ENCODE peak calls at places on chromosomes 3 and 15, in eight cellular contexts. One of them, this sample, is unnamed.

GRCh38 chr3:176595307-176595706 is 602.0 kb downstream of the TBL1XR1 start:
- DNase-seq in Peyer's patch: no peak
- DNase-seq in CD8-positive, alpha-beta T cell: no peak
- DNase-seq in nephron progenitor cell: no peak
- DNase-seq in glutamatergic neuron: no peak
- DNase-seq in lower leg skin: no peak
- DNase-seq in left ventricle myocardium inferior: no peak
- DNase-seq in mucosa of descending colon: no peak
- DNase-seq in this sample: no peak

GRCh38 chr3:8617921-8618320 is 26.7 kb downstream of the SSUH2 start:
- DNase-seq in lower leg skin: no peak
- DNase-seq in Peyer's patch: no peak
- DNase-seq in mucosa of descending colon: no peak
- DNase-seq in nephron progenitor cell: no peak
- DNase-seq in left ventricle myocardium inferior: no peak
- DNase-seq in glutamatergic neuron: no peak
- DNase-seq in CD8-positive, alpha-beta T cell: no peak
- DNase-seq in this sample: no peak

GRCh38 chr15:39998511-39998910 is 40.5 kb downstream of the SRP14 start:
- DNase-seq in nephron progenitor cell: no peak
- DNase-seq in mucosa of descending colon: no peak
- DNase-seq in left ventricle myocardium inferior: no peak
- DNase-seq in Peyer's patch: no peak
- DNase-seq in glutamatergic neuron: no peak
- DNase-seq in lower leg skin: no peak
- DNase-seq in CD8-positive, alpha-beta T cell: no peak
- DNase-seq in this sample: no peak

GRCh38 chr15:42178056-42178455 is 21.6 kb upstream of the PLA2G4F start:
- DNase-seq in glutamatergic neuron: no peak
- DNase-seq in lower leg skin: no peak
- DNase-seq in nephron progenitor cell: no peak
- DNase-seq in CD8-positive, alpha-beta T cell: no peak
- DNase-seq in Peyer's patch: no peak
- DNase-seq in mucosa of descending colon: no peak
- DNase-seq in left ventricle myocardium inferior: no peak
- DNase-seq in this sample: no peak

GRCh38 chr3:104992618-104993017 is 374.1 kb upstream of the ALCAM start:
- DNase-seq in mucosa of descending colon: no peak
- DNase-seq in Peyer's patch: no peak
- DNase-seq in lower leg skin: no peak
- DNase-seq in nephron progenitor cell: no peak
- DNase-seq in CD8-positive, alpha-beta T cell: no peak
- DNase-seq in left ventricle myocardium inferior: no peak
- DNase-seq in glutamatergic neuron: no peak
- DNase-seq in this sample: no peak

GRCh38 chr3:45496550-45496949 is 98.0 kb upstream of the LIMD1 start:
- DNase-seq in Peyer's patch: no peak
- DNase-seq in CD8-positive, alpha-beta T cell: no peak
- DNase-seq in lower leg skin: no peak
- DNase-seq in glutamatergic neuron: peak; percentile 85
- DNase-seq in left ventricle myocardium inferior: peak; percentile 39
- DNase-seq in mucosa of descending colon: no peak
- DNase-seq in nephron progenitor cell: no peak
- DNase-seq in this sample: no peak

GRCh38 chr15:71800835-71801745 is 9.3 kb upstream of the NR2E3 start:
- DNase-seq in CD8-positive, alpha-beta T cell: no peak
- DNase-seq in glutamatergic neuron: no peak
- DNase-seq in Peyer's patch: no peak
- DNase-seq in nephron progenitor cell: peak; percentile 63
- DNase-seq in mucosa of descending colon: no peak
- DNase-seq in left ventricle myocardium inferior: no peak
- DNase-seq in lower leg skin: no peak
- DNase-seq in this sample: no peak

GRCh38 chr3:73298243-73299183 is 237.1 kb downstream of the EBLN2 start:
- DNase-seq in Peyer's patch: no peak
- DNase-seq in nephron progenitor cell: peak; percentile 19
- DNase-seq in glutamatergic neuron: no peak
- DNase-seq in left ventricle myocardium inferior: no peak
- DNase-seq in CD8-positive, alpha-beta T cell: no peak
- DNase-seq in mucosa of descending colon: no peak
- DNase-seq in lower leg skin: no peak
- DNase-seq in this sample: no peak

GRCh38 chr3:173970206-173970605 is 572.7 kb downstream of the NLGN1 start:
- DNase-seq in glutamatergic neuron: no peak
- DNase-seq in CD8-positive, alpha-beta T cell: no peak
- DNase-seq in Peyer's patch: no peak
- DNase-seq in left ventricle myocardium inferior: no peak
- DNase-seq in mucosa of descending colon: no peak
- DNase-seq in lower leg skin: no peak
- DNase-seq in nephron progenitor cell: no peak
- DNase-seq in this sample: no peak

DNA sequence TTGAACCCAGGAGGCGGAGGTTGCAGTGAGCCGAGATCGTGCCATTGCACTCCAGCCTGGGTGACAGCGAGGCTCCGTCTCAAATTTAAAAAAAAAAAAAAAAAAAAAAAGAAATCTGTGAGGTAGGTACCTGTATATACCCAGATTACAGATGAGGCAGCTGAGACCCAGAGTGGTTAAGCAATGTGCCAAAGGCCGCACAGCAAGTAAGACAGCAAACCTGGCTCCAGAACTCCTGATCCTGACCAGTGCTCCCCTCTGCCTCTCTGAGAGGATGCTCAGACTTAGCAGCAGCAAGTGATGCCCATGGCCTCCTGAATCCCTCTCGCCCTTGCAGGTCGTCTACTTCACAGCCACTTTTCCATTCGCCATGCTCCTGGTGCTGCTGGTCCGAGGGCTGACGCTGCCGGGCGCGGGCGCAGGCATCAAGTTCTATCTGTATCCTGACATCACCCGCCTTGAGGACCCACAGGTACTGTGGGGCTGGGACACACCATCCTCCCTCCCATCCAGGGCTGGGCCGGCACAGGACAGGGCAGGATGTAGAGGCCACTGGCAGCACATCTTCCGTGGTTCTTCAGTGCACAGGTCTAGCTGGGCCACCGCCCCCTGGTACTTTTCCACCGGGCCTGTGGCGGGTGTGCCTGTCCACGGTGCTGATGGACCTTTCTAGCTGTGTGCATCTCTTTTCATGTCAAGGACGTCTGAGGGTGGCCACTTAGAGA is 63.9 kb downstream of the SLC6A6 start:
- DNase-seq in nephron progenitor cell: no peak
- DNase-seq in glutamatergic neuron: no peak
- DNase-seq in CD8-positive, alpha-beta T cell: no peak
- DNase-seq in left ventricle myocardium inferior: no peak
- DNase-seq in mucosa of descending colon: no peak
- DNase-seq in lower leg skin: no peak
- DNase-seq in Peyer's patch: no peak
- DNase-seq in this sample: no peak
- TF ChIP-seq CTCF in nephron progenitor cell: no peak
- TF ChIP-seq CTCF in glutamatergic neuron: no peak
- TF ChIP-seq CTCF in CD8-positive, alpha-beta T cell: no peak
- TF ChIP-seq CTCF in left ventricle myocardium inferior: no peak
- TF ChIP-seq CTCF in mucosa of descending colon: no peak
- TF ChIP-seq CTCF in lower leg skin: no peak
- TF ChIP-seq CTCF in Peyer's patch: no peak
- TF ChIP-seq CTCF in this sample: no peak

DNA sequence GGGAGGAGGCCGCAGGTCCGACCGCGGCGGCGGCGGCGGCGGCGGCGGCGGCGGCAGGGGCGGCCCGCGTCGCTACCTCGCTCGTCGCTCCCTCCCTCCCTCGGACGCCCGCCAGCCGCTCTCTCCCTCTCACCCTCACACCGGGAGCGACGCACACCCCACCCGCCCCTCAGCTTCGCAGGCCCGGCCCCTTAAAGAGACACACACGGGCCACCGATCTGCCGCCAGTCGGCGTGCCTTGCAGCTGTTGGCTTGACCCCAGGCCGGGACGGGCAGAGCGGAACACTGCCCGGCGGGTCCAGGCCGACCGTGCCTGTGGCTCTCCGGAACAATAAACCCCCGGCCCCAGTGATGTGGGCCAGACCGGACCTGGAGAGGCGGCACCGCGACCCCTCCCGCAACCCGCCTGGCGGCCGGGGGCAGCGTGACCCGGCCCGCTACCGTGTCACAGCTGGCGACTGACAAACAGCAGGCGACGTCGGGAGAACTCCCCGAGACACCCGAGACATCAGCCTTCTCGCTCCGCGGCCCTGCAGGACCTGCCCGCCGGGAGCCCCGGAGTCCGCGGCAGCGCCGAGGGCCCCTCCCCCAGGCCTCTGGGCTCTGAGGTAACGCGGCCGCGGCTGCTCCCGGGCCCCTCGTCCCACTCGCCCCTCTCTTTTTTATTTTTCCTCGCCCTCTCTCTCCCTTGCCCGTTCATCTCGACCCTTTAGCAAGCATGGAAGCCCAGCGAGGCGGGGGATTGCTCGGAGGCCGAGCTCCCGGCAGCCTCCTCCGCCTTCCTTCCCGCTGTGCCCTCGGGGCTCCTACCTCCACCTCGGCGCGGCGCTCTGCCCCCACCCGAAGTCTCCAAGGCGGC is at the start of gene SETD2:
- DNase-seq in lower leg skin: peak; percentile 98
- DNase-seq in left ventricle myocardium inferior: peak; percentile 96
- DNase-seq in nephron progenitor cell: peak; percentile 87
- DNase-seq in mucosa of descending colon: peak; percentile 95
- DNase-seq in CD8-positive, alpha-beta T cell: peak; percentile 67
- DNase-seq in Peyer's patch: peak; percentile 88
- DNase-seq in glutamatergic neuron: peak; percentile 95
- DNase-seq in this sample: peak; percentile 95
- TF ChIP-seq CTCF in lower leg skin: no peak
- TF ChIP-seq CTCF in left ventricle myocardium inferior: peak; percentile 53
- TF ChIP-seq CTCF in nephron progenitor cell: no peak
- TF ChIP-seq CTCF in mucosa of descending colon: no peak
- TF ChIP-seq CTCF in CD8-positive, alpha-beta T cell: peak; percentile 41
- TF ChIP-seq CTCF in Peyer's patch: peak; percentile 40
- TF ChIP-seq CTCF in glutamatergic neuron: peak; percentile 36
- TF ChIP-seq CTCF in this sample: peak; percentile 48

GRCh38 chr3:152508705-152509104 is 240.0 kb downstream of the MBNL1 start:
- DNase-seq in mucosa of descending colon: no peak
- DNase-seq in lower leg skin: no peak
- DNase-seq in glutamatergic neuron: no peak
- DNase-seq in nephron progenitor cell: no peak
- DNase-seq in CD8-positive, alpha-beta T cell: no peak
- DNase-seq in Peyer's patch: no peak
- DNase-seq in left ventricle myocardium inferior: no peak
- DNase-seq in this sample: no peak
- TF ChIP-seq CTCF in mucosa of descending colon: no peak
- TF ChIP-seq CTCF in lower leg skin: no peak
- TF ChIP-seq CTCF in glutamatergic neuron: peak; percentile 44
- TF ChIP-seq CTCF in nephron progenitor cell: peak; percentile 22
- TF ChIP-seq CTCF in CD8-positive, alpha-beta T cell: no peak
- TF ChIP-seq CTCF in Peyer's patch: no peak
- TF ChIP-seq CTCF in left ventricle myocardium inferior: peak; percentile 65
- TF ChIP-seq CTCF in this sample: peak; percentile 41

GRCh38 chr15:65868546-65869126 is 655 bp upstream of the RAB11A start:
- DNase-seq in left ventricle myocardium inferior: no peak
- DNase-seq in nephron progenitor cell: no peak
- DNase-seq in lower leg skin: no peak
- DNase-seq in CD8-positive, alpha-beta T cell: no peak
- DNase-seq in Peyer's patch: no peak
- DNase-seq in mucosa of descending colon: no peak
- DNase-seq in glutamatergic neuron: no peak
- DNase-seq in this sample: no peak

GRCh38 chr15:65862682-65863081 is 6.6 kb upstream of the RAB11A start:
- DNase-seq in Peyer's patch: no peak
- DNase-seq in nephron progenitor cell: peak; percentile 34
- DNase-seq in CD8-positive, alpha-beta T cell: peak; percentile 5
- DNase-seq in lower leg skin: peak; percentile 60
- DNase-seq in left ventricle myocardium inferior: no peak
- DNase-seq in glutamatergic neuron: peak; percentile 55
- DNase-seq in mucosa of descending colon: no peak
- DNase-seq in this sample: no peak

GRCh38 chr15:65857718-65858402 is 11.4 kb upstream of the RAB11A start:
- DNase-seq in left ventricle myocardium inferior: no peak
- DNase-seq in Peyer's patch: no peak
- DNase-seq in mucosa of descending colon: no peak
- DNase-seq in CD8-positive, alpha-beta T cell: no peak
- DNase-seq in lower leg skin: peak; percentile 17
- DNase-seq in nephron progenitor cell: no peak
- DNase-seq in glutamatergic neuron: no peak
- DNase-seq in this sample: no peak

GRCh38 chr15:65867244-65867643 is 2.0 kb upstream of the RAB11A start:
- DNase-seq in Peyer's patch: no peak
- DNase-seq in nephron progenitor cell: no peak
- DNase-seq in left ventricle myocardium inferior: no peak
- DNase-seq in lower leg skin: no peak
- DNase-seq in CD8-positive, alpha-beta T cell: no peak
- DNase-seq in glutamatergic neuron: no peak
- DNase-seq in mucosa of descending colon: no peak
- DNase-seq in this sample: no peak

DNA sequence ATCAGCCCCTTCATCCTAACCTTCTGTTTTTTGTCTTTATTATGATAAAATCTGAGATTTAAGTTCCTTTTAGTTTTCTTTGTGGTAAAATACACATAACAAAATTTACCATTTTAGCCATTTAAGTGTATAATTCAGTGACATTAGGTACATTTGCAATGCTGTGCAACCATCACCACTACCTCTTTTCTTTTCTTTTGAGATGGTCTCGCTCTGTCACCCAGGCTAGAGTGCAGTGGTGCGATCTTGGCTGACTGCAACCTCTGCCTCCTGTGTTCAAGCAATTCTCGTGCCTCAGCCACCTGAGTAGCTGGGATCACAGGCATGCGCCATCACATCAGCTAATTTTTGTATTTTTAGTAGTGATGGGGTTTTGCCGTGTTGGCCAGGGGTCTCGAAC is 6.2 kb upstream of the RAB11A start:
- DNase-seq in mucosa of descending colon: no peak
- DNase-seq in left ventricle myocardium inferior: no peak
- DNase-seq in Peyer's patch: no peak
- DNase-seq in CD8-positive, alpha-beta T cell: no peak
- DNase-seq in glutamatergic neuron: no peak
- DNase-seq in nephron progenitor cell: no peak
- DNase-seq in lower leg skin: peak; percentile 53
- DNase-seq in this sample: no peak
- TF ChIP-seq CTCF in mucosa of descending colon: no peak
- TF ChIP-seq CTCF in left ventricle myocardium inferior: no peak
- TF ChIP-seq CTCF in Peyer's patch: no peak
- TF ChIP-seq CTCF in CD8-positive, alpha-beta T cell: no peak
- TF ChIP-seq CTCF in glutamatergic neuron: no peak
- TF ChIP-seq CTCF in nephron progenitor cell: no peak
- TF ChIP-seq CTCF in lower leg skin: no peak
- TF ChIP-seq CTCF in this sample: no peak